ENCODE peak calls at places on chromosomes 13 and 19, in seven cellular contexts. J, X, N, M, R, O and P are unnamed samples. For H3K36me3, the result is how much of the 10 kb centered on the place peaks cover.

GRCh38 chr19:45607071-45608029 is 5.3 kb upstream of the GPR4 start:
- DNase-seq in J (peak), X (peak), N (no peak), M (no peak), R (peak), O (no peak), P (peak)

GRCh38 chr19:3565177-3565576 is 7.6 kb upstream of the HMG20B start:
- DNase-seq in J (no peak), X (peak), N (no peak), M (peak), R (no peak), O (no peak), P (no peak)

GRCh38 chr13:26011996-26012688 is 39.7 kb downstream of the SHISA2 start:
- DNase-seq in J (no peak), X (peak), N (no peak), M (no peak), R (no peak), O (no peak), P (no peak)

GRCh38 chr19:6714749-6715555 is 5.5 kb downstream of the C3 start:
- DNase-seq in J (no peak), X (no peak), N (no peak), M (no peak), R (no peak), O (no peak), P (no peak)

GRCh38 chr19:39363909-39364457 is 21.8 kb downstream of the SAMD4B start:
- DNase-seq in J (no peak), X (no peak), N (no peak), M (no peak), R (no peak), O (no peak), P (no peak)

GRCh38 chr13:59459972-59460371 is 703.8 kb downstream of the DIAPH3 start:
- DNase-seq in J (no peak), X (peak), N (no peak), M (no peak), R (no peak), O (no peak), P (no peak)

GRCh38 chr19:6108721-6109633 is 1.3 kb downstream of the RFX2 start:
- DNase-seq in J (peak), X (peak), N (no peak), M (no peak), R (peak), O (no peak), P (peak)

GRCh38 chr13:113576597-113576996 is 8.0 kb upstream of the TFDP1 start:
- DNase-seq in J (no peak), X (no peak), N (no peak), M (no peak), R (no peak), O (no peak), P (no peak)

GRCh38 chr13:39100996-39101751 is 62.9 kb downstream of the NHLRC3 start:
- DNase-seq in J (no peak), X (no peak), N (no peak), M (no peak), R (no peak), O (no peak), P (no peak)

GRCh38 chr19:50290011-50290410 is 39.2 kb downstream of the KCNC3 start:
- DNase-seq in J (no peak), X (no peak), N (no peak), M (no peak), R (peak), O (no peak), P (peak)

GRCh38 chr13:43472344-43472743 is 314.4 kb downstream of the ENOX1 start:
- DNase-seq in J (no peak), X (no peak), N (no peak), M (no peak), R (no peak), O (no peak), P (no peak)

GRCh38 chr19:3881272-3882040 is 971 bp downstream of the ATCAY start:
- DNase-seq in J (no peak), X (no peak), N (no peak), M (no peak), R (no peak), O (no peak), P (peak)

GRCh38 chr13:66951426-66951825 is 278.7 kb downstream of the PCDH9 start:
- DNase-seq in J (no peak), X (no peak), N (no peak), M (no peak), R (no peak), O (no peak), P (no peak)

GRCh38 chr13:93472897-93473296 is 246.3 kb downstream of the GPC6 start:
- DNase-seq in J (no peak), X (no peak), N (no peak), M (no peak), R (no peak), O (no peak), P (no peak)

GRCh38 chr13:41029629-41030028 is 10.5 kb upstream of the ELF1 start:
- DNase-seq in J (no peak), X (no peak), N (no peak), M (no peak), R (no peak), O (no peak), P (peak)

GRCh38 chr13:70613295-70613694 is 505.0 kb upstream of the KLHL1 start:
- DNase-seq in J (no peak), X (no peak), N (no peak), M (no peak), R (no peak), O (no peak), P (no peak)

GRCh38 chr13:87975035-87975434 is 303.9 kb downstream of the SLITRK5 start:
- DNase-seq in J (no peak), X (peak), N (no peak), M (no peak), R (no peak), O (no peak), P (no peak)

GRCh38 chr13:28527629-28528028 is 32.7 kb upstream of the FLT1 start:
- DNase-seq in J (no peak), X (no peak), N (no peak), M (no peak), R (no peak), O (no peak), P (no peak)

GRCh38 chr19:39264306-39265290 is 3.6 kb upstream of the IFNL2 start:
- DNase-seq in J (no peak), X (peak), N (no peak), M (no peak), R (no peak), O (no peak), P (peak)

GRCh38 chr13:42039946-42040729 is 8.3 kb upstream of the DGKH start:
- DNase-seq in J (peak), X (peak), N (no peak), M (peak), R (peak), O (peak), P (peak)

GRCh38 chr19:11067356-11068113 is 21.7 kb upstream of the LDLR start:
- DNase-seq in J (no peak), X (peak), N (no peak), M (no peak), R (no peak), O (no peak), P (no peak)

GRCh38 chr19:11066326-11066725 is 22.9 kb upstream of the LDLR start:
- DNase-seq in J (no peak), X (no peak), N (no peak), M (no peak), R (no peak), O (no peak), P (no peak)

GRCh38 chr19:11061951-11062350 is 27.3 kb upstream of the LDLR start:
- DNase-seq in J (no peak), X (no peak), N (no peak), M (no peak), R (no peak), O (no peak), P (no peak)

GRCh38 chr19:11063434-11063833 is 25.8 kb upstream of the LDLR start:
- DNase-seq in J (no peak), X (no peak), N (no peak), M (no peak), R (no peak), O (no peak), P (no peak)

GRCh38 chr19:11064831-11065303 is 24.4 kb upstream of the LDLR start:
- DNase-seq in J (no peak), X (peak), N (no peak), M (no peak), R (peak), O (no peak), P (no peak)
- H3K36me3 ChIP-seq in J (under half), X (under half), N (half or more), M (under half), R (under half), O (under half), P (under half)

GRCh38 chr19:34256835-34257558 is 2.6 kb downstream of the GARRE1 start:
- DNase-seq in J (no peak), X (no peak), N (no peak), M (no peak), R (no peak), O (no peak), P (no peak)

GRCh38 chr19:34255546-34255945 is 1.2 kb downstream of the GARRE1 start:
- DNase-seq in J (no peak), X (no peak), N (no peak), M (no peak), R (no peak), O (no peak), P (no peak)

GRCh38 chr19:34257559-34257924 is 3.2 kb downstream of the GARRE1 start:
- DNase-seq in J (no peak), X (no peak), N (no peak), M (no peak), R (no peak), O (no peak), P (no peak)

GRCh38 chr19:34253711-34254551 is 423 bp upstream of the GARRE1 start:
- DNase-seq in J (no peak), X (peak), N (no peak), M (no peak), R (no peak), O (no peak), P (peak)

GRCh38 chr19:34254552-34255432 is at the start of gene GARRE1:
- DNase-seq in J (no peak), X (peak), N (no peak), M (no peak), R (peak), O (peak), P (peak)
- TF ChIP-seq EZH2 in J (no peak), X (no peak), N (no peak), M (no peak), R (no peak), O (no peak), P (no peak)

GRCh38 chr19:1082928-1083816 is 12.0 kb downstream of the POLR2E start:
- DNase-seq in J (no peak), X (no peak), N (no peak), M (no peak), R (no peak), O (no peak), P (no peak)
- H3K9ac ChIP-seq in J (no peak), X (no peak), N (no peak), M (no peak), R (peak), O (no peak), P (no peak)

GRCh38 chr19:20413705-20414104 is 151.9 kb downstream of the ZNF737 start:
- DNase-seq in J (no peak), X (no peak), N (no peak), M (no peak), R (no peak), O (no peak), P (no peak)

GRCh38 chr19:20414133-20414532 is 151.4 kb downstream of the ZNF737 start:
- DNase-seq in J (peak), X (no peak), N (no peak), M (no peak), R (no peak), O (no peak), P (no peak)
- H3K36me3 ChIP-seq in J (under half), X (under half), N (under half), M (under half), R (under half), O (under half), P (under half)

DNA sequence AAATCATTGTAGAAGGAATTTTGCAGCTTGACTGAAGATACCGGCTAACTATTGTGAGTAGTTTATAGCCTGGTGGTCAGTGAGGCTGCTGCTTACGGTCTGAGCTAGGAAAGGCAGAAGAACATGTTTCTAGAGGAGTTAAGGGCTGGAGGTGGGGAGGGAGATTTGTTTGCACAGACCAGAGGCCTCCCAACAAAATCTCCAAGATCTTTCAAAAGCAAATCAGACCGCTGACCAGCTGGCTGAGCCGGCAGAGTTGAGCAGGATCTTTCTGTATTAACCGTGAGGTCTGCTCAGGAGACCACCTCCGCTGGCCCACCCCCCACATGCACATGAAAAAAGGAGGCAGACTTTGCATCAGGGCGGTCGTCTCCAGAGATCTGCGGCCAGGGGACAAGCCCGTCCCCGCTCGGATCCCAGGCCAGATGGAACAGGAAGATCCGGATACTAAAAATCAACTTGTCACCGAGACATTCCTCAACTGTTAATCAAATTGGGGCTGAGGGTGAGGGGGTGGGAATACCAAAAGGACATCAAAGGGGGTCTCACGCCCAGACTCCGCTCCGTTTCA is 318.8 kb downstream of the ZNF536 start:
- DNase-seq in J (no peak), X (no peak), N (no peak), M (no peak), R (no peak), O (no peak), P (peak)
- TF ChIP-seq EZH2 in J (no peak), X (no peak), N (no peak), M (no peak), R (no peak), O (no peak), P (no peak)

DNA sequence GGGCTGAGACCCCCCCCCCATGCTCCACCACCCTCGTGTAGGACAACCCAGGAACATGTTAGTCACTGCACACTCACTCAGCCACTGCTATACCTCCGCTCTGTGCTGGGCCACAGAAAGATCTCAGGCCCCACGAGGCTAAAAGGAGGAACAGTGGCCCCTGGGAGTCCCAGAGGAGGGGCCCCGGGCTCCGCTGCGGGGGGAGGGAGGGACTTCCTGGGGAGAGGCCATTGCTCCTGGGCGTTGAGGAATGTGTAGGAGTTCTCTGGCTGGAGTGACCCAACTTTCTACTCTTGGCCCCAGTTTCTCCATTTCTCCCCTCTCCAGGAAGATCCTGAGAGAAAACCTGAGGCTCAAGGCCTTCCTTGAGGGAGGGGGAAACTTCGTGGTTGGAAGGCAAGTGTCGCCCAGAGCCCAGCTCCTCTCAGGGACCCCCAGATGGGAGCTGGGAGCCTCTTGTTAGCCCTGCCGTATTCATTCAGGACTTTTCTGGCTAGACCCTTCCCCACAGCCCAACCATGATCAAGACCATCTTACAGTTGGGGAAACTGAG is 13.6 kb downstream of the ONECUT3 start:
- DNase-seq in J (no peak), X (no peak), N (no peak), M (no peak), R (peak), O (no peak), P (no peak)
- H3K9ac ChIP-seq in J (no peak), X (no peak), N (no peak), M (peak), R (peak), O (no peak), P (no peak)

DNA sequence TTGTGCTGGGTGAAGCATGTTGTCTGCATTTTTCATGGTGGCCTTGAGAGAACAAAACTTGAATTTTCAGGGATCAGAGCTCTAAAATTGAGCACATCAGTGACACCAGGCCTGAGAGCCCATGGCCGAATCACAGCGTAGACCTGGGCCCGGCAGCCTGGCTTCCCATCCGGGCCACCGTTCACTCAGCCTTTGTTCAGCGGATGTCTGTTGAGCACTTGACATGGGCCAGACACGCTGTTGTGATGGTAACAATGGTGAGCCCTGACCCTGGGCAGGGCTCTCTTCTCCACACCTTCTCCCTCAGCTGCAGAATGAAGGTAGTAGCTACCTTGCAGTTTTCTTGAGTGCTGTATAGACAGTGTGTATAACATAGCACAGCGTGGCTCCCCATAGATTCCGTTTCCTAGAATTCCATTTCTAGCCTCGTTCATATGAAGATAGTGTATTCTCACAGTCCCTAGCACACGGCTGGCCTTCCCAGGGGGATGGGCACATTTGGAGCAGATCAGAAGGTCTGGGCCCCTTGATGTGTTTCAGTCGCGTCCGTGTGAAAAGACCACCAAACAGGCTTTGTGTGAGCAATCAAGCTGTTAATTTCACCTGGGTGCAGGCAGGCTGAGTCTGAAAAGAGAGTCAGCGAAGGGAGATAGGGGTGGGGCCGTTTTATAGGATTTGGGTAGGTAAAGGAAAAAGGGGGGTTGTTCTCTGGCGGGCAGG is 75.3 kb downstream of the RAB20 start:
- DNase-seq in J (no peak), X (no peak), N (no peak), M (no peak), R (no peak), O (no peak), P (peak)
- H3K36me3 ChIP-seq in J (under half), X (under half), N (under half), M (under half), R (under half), O (under half), P (under half)

GRCh38 chr13:51311271-51311670 is 28.2 kb upstream of the SERPINE3 start:
- DNase-seq in J (no peak), X (no peak), N (no peak), M (no peak), R (no peak), O (no peak), P (peak)

GRCh38 chr13:51313619-51314018 is 25.9 kb upstream of the SERPINE3 start:
- DNase-seq in J (no peak), X (no peak), N (no peak), M (no peak), R (no peak), O (no peak), P (no peak)

GRCh38 chr13:51315658-51316057 is 23.8 kb upstream of the SERPINE3 start:
- DNase-seq in J (no peak), X (peak), N (no peak), M (no peak), R (no peak), O (no peak), P (peak)

GRCh38 chr13:51317262-51317661 is 22.2 kb upstream of the SERPINE3 start:
- DNase-seq in J (peak), X (peak), N (no peak), M (no peak), R (no peak), O (no peak), P (no peak)

DNA sequence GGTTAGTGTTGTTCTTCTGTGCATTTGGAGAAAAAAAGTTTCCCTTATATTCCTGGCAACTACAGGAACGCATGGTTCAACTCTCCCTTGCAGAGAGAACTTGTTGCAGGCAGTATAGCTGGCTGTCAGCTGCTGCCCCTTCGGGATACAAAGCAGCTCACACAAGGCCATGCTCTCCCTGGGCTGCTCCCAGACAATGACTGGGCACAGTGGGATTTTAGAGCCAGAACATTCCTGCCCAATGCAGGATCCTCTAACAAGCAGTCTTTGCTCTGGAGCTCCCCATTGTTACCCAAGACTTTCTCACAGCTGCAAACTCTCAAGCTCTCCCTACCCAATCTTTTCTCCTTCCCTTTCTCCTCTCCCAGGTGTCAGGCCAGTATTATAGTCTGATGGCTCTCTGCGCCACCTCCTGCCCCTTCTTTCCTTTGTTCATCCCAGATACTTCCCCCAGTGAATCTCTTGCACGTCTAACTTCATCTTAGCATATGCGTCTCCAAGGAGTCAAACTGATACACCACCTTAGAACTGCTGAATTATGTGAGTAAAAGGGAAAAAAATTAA is 27.5 kb upstream of the SERPINE3 start:
- DNase-seq in J (no peak), X (no peak), N (no peak), M (no peak), R (no peak), O (no peak), P (peak)
- TF ChIP-seq EZH2 in J (no peak), X (no peak), N (no peak), M (no peak), R (no peak), O (no peak), P (no peak)